ENCODE peak calls at places on chromosome 14, in ten cellular contexts. G is PC-9, X is body of pancreas, E is OCI-LY7, V is tibial nerve, P is fibroblast of lung, Q is pancreas, M is endodermal cell, J is left ventricle myocardium inferior, C is brain microvascular endothelial cell. I is an unnamed sample.

GRCh38 chr14:100667706-100668105 is 59.0 kb upstream of the DLK1 start:
- DNase-seq in C (no peak), V (no peak), Q (no peak), X (no peak), M (no peak), G (no peak), E (no peak), P (no peak), J (no peak), I (no peak)

GRCh38 chr14:61749867-61750266 is 12.4 kb upstream of the SNAPC1 start:
- DNase-seq in M (no peak), P (no peak), G (peak; percentile 78), E (no peak), V (no peak), Q (no peak), J (no peak), C (no peak), X (no peak), I (no peak)

GRCh38 chr14:74945261-74945851 is 10.0 kb downstream of the PGF start:
- DNase-seq in Q (no peak), P (no peak), X (peak; percentile 62), J (no peak), M (peak; percentile 95), G (no peak), C (no peak), V (no peak), E (peak; percentile 50), I (no peak)

GRCh38 chr14:77000340-77001235 is 27.9 kb downstream of the IRF2BPL start:
- DNase-seq in Q (no peak), G (no peak), E (peak; percentile 76), V (no peak), J (peak; percentile 32), P (peak; percentile 59), X (no peak), M (peak; percentile 65), C (no peak), I (no peak)

GRCh38 chr14:87794566-87794965 is 198.4 kb downstream of the GALC start:
- DNase-seq in V (no peak), E (no peak), X (no peak), P (peak; percentile 58), C (no peak), Q (no peak), G (no peak), J (no peak), M (no peak), I (no peak)

GRCh38 chr14:61528591-61529021 is 166.7 kb upstream of the HIF1A start:
- DNase-seq in M (no peak), J (no peak), V (no peak), P (peak; percentile 97), X (no peak), C (peak; percentile 92), Q (no peak), E (no peak), G (peak; percentile 62), I (no peak)

GRCh38 chr14:30417121-30417520 is 141.8 kb upstream of the G2E3 start:
- DNase-seq in J (no peak), Q (no peak), V (no peak), M (no peak), G (no peak), X (no peak), P (no peak), C (no peak), E (no peak), I (no peak)

GRCh38 chr14:42110167-42110566 is 503.5 kb downstream of the LRFN5 start:
- DNase-seq in X (no peak), Q (no peak), G (no peak), V (no peak), C (peak; percentile 47), P (peak; percentile 41), M (peak; percentile 53), E (peak; percentile 30), J (no peak), I (no peak)

GRCh38 chr14:75861161-75861621 is 120.6 kb downstream of the TGFB3 start:
- DNase-seq in M (peak; percentile 50), C (peak; percentile 49), Q (no peak), J (no peak), X (no peak), E (no peak), V (no peak), G (peak; percentile 61), P (peak; percentile 74), I (no peak)

GRCh38 chr14:34334329-34334728 is 127.7 kb downstream of the SPTSSA start:
- DNase-seq in M (no peak), P (no peak), E (no peak), V (no peak), J (no peak), Q (no peak), G (no peak), C (no peak), X (no peak), I (no peak)

GRCh38 chr14:95417492-95417891 is 97.8 kb upstream of the CLMN start:
- DNase-seq in Q (no peak), G (no peak), M (no peak), J (no peak), X (no peak), V (no peak), C (no peak), E (no peak), P (no peak), I (no peak)

GRCh38 chr14:81453166-81453766 is 53.1 kb upstream of the STON2 start:
- DNase-seq in J (no peak), G (no peak), P (peak; percentile 53), E (peak; percentile 66), X (peak; percentile 66), C (peak; percentile 39), Q (peak; percentile 45), M (peak; percentile 85), V (peak; percentile 70), I (peak; percentile 38)

DNA sequence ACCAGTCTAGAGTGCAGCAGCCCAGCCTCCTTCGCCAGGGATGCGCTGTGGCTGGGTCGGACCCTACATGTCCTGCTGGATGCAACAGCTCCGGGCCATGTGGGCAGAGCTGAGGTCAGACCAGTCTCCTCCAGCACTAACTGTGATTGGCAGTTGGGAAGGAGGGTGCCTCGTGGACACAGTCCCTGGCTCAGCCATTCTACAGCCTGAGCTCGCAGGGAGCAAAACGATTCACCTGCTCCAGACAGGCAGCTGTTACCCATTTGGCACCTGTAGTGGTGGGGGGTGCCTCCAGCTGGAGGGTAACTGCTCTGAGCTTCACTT is 6.3 kb upstream of the ASB2 start:
- DNase-seq in C (no peak), Q (no peak), M (no peak), E (no peak), V (no peak), G (no peak), X (no peak), J (no peak), P (no peak), I (no peak)
- H3K27ac ChIP-seq in C (no peak overlapping the region), Q (no peak overlapping the region), M (no peak overlapping the region), E (no peak overlapping the region), V (no peak overlapping the region), G (no peak overlapping the region), X (no peak overlapping the region), J (peak overlapping the region; percentile 89), P (no peak overlapping the region), I (no peak overlapping the region)

GRCh38 chr14:56280843-56281242 is 162.6 kb downstream of the PELI2 start:
- DNase-seq in Q (no peak), M (no peak), G (no peak), P (no peak), J (no peak), C (no peak), E (no peak), X (no peak), V (no peak), I (no peak)

GRCh38 chr14:56284641-56285040 is 166.4 kb downstream of the PELI2 start:
- DNase-seq in M (no peak), E (no peak), J (no peak), G (no peak), P (no peak), X (no peak), V (no peak), Q (no peak), C (no peak), I (no peak)

GRCh38 chr14:56278383-56278782 is 160.2 kb downstream of the PELI2 start:
- DNase-seq in P (no peak), V (no peak), Q (no peak), M (no peak), C (no peak), E (no peak), J (no peak), G (no peak), X (no peak), I (no peak)

GRCh38 chr14:56282179-56282578 is 164.0 kb downstream of the PELI2 start:
- DNase-seq in X (no peak), M (no peak), G (no peak), Q (no peak), E (no peak), V (no peak), J (no peak), C (no peak), P (no peak), I (no peak)
- TF ChIP-seq CTCF in X (no peak), M (no peak), G (no peak), Q (no peak), E (no peak), V (no peak), J (no peak), C (no peak), P (no peak), I (no peak)

GRCh38 chr14:97153527-97153926 is 356.3 kb downstream of the VRK1 start:
- DNase-seq in P (no peak), V (no peak), M (no peak), Q (no peak), J (no peak), X (no peak), E (no peak), G (no peak), C (no peak), I (no peak)
- H3K4me3 ChIP-seq in P (no peak overlapping the region), V (no peak overlapping the region), M (no peak overlapping the region), Q (no peak overlapping the region), J (no peak overlapping the region), X (no peak overlapping the region), E (no peak overlapping the region), G (no peak overlapping the region), C (no peak overlapping the region), I (no peak overlapping the region)

DNA sequence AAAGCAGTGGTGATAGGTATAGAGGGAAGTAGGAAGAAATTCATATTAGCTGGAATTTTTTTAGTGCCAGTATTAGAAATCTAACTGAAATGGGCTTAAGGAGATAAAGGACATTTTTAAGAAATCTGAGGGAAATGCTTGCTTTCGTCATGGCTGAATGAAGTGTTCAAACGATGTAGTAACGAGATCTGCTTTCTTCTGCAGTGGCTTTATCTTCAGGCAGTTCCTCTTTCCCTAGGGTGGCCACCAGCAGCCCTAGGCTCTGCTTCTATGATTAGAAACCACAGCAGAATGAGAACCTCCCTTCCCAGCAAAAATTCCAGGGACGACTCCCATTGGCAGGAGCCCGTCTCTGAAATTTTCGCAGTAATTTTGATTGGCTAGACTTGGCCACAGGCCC is 163.9 kb upstream of the FRMD6 start:
- DNase-seq in P (no peak), V (no peak), Q (no peak), X (no peak), M (no peak), G (no peak), C (no peak), E (no peak), J (no peak), I (no peak)
- H3K27ac ChIP-seq in P (no peak overlapping the region), V (no peak overlapping the region), Q (no peak overlapping the region), X (no peak overlapping the region), M (no peak overlapping the region), G (no peak overlapping the region), C (no peak overlapping the region), E (no peak overlapping the region), J (no peak overlapping the region), I (no peak overlapping the region)

GRCh38 chr14:94364964-94365363 is 23.4 kb downstream of the SERPINA1 start:
- DNase-seq in M (peak; percentile 40), G (no peak), V (no peak), C (no peak), E (no peak), Q (no peak), P (no peak), X (no peak), J (no peak), I (no peak)
- TF ChIP-seq CTCF in M (no peak), G (no peak), V (no peak), C (no peak), E (no peak), Q (no peak), P (no peak), X (no peak), J (no peak), I (no peak)

I was measured in adrenal gland.